ENCODE peak calls at places on chromosomes 12 and 14, in seven cellular contexts. One of them, this sample, is unnamed.

GRCh38 chr14:54251356-54251755 is 145.5 kb upstream of the CDKN3 start:
- DNase-seq in stimulated activated CD4-positive, alpha-beta T cell treated with anti-CD3 and anti-CD28 coated beads, TNF-alpha, amount 100 ng/mL, for 48 hours: no peak
- DNase-seq in naive thymus-derived CD4-positive, alpha-beta T cell: no peak
- DNase-seq in mucosa of gallbladder: no peak
- DNase-seq in HEK293T: no peak
- DNase-seq in IMR-90: no peak
- DNase-seq in HepG2: no peak
- DNase-seq in this sample: no peak

GRCh38 chr12:93784339-93785086 is 107.3 kb downstream of the CRADD start:
- DNase-seq in mucosa of gallbladder: peak
- DNase-seq in stimulated activated CD4-positive, alpha-beta T cell treated with anti-CD3 and anti-CD28 coated beads, TNF-alpha, amount 100 ng/mL, for 48 hours: no peak
- DNase-seq in naive thymus-derived CD4-positive, alpha-beta T cell: no peak
- DNase-seq in HepG2: peak
- DNase-seq in HEK293T: no peak
- DNase-seq in IMR-90: peak
- DNase-seq in this sample: no peak

GRCh38 chr14:92563359-92563758 is 49.8 kb downstream of the RIN3 start:
- DNase-seq in HepG2: no peak
- DNase-seq in mucosa of gallbladder: no peak
- DNase-seq in IMR-90: peak
- DNase-seq in naive thymus-derived CD4-positive, alpha-beta T cell: no peak
- DNase-seq in stimulated activated CD4-positive, alpha-beta T cell treated with anti-CD3 and anti-CD28 coated beads, TNF-alpha, amount 100 ng/mL, for 48 hours: no peak
- DNase-seq in HEK293T: no peak
- DNase-seq in this sample: no peak

GRCh38 chr12:48969160-48969771 is 2.3 kb downstream of the WNT10B start:
- DNase-seq in mucosa of gallbladder: no peak
- DNase-seq in HepG2: no peak
- DNase-seq in HEK293T: no peak
- DNase-seq in IMR-90: no peak
- DNase-seq in naive thymus-derived CD4-positive, alpha-beta T cell: no peak
- DNase-seq in stimulated activated CD4-positive, alpha-beta T cell treated with anti-CD3 and anti-CD28 coated beads, TNF-alpha, amount 100 ng/mL, for 48 hours: no peak
- DNase-seq in this sample: no peak

GRCh38 chr12:74449872-74450271 is 87.8 kb upstream of the ATXN7L3B start:
- DNase-seq in HepG2: no peak
- DNase-seq in HEK293T: no peak
- DNase-seq in stimulated activated CD4-positive, alpha-beta T cell treated with anti-CD3 and anti-CD28 coated beads, TNF-alpha, amount 100 ng/mL, for 48 hours: no peak
- DNase-seq in mucosa of gallbladder: no peak
- DNase-seq in IMR-90: peak
- DNase-seq in naive thymus-derived CD4-positive, alpha-beta T cell: no peak
- DNase-seq in this sample: no peak

GRCh38 chr12:74741113-74741512 is 203.5 kb downstream of the ATXN7L3B start:
- DNase-seq in IMR-90: no peak
- DNase-seq in HepG2: no peak
- DNase-seq in HEK293T: no peak
- DNase-seq in stimulated activated CD4-positive, alpha-beta T cell treated with anti-CD3 and anti-CD28 coated beads, TNF-alpha, amount 100 ng/mL, for 48 hours: no peak
- DNase-seq in naive thymus-derived CD4-positive, alpha-beta T cell: no peak
- DNase-seq in mucosa of gallbladder: no peak
- DNase-seq in this sample: no peak

GRCh38 chr12:114984641-114985041 is 300.7 kb upstream of the TBX3 start:
- DNase-seq in HEK293T: no peak
- DNase-seq in mucosa of gallbladder: no peak
- DNase-seq in stimulated activated CD4-positive, alpha-beta T cell treated with anti-CD3 and anti-CD28 coated beads, TNF-alpha, amount 100 ng/mL, for 48 hours: no peak
- DNase-seq in IMR-90: peak
- DNase-seq in HepG2: no peak
- DNase-seq in naive thymus-derived CD4-positive, alpha-beta T cell: no peak
- DNase-seq in this sample: no peak

GRCh38 chr12:63940295-63940997 is 95.9 kb downstream of the SRGAP1 start:
- DNase-seq in IMR-90: no peak
- DNase-seq in stimulated activated CD4-positive, alpha-beta T cell treated with anti-CD3 and anti-CD28 coated beads, TNF-alpha, amount 100 ng/mL, for 48 hours: no peak
- DNase-seq in mucosa of gallbladder: no peak
- DNase-seq in HEK293T: no peak
- DNase-seq in naive thymus-derived CD4-positive, alpha-beta T cell: no peak
- DNase-seq in HepG2: no peak
- DNase-seq in this sample: no peak

GRCh38 chr12:86914716-86915115 is 658.5 kb upstream of the MGAT4C start:
- DNase-seq in stimulated activated CD4-positive, alpha-beta T cell treated with anti-CD3 and anti-CD28 coated beads, TNF-alpha, amount 100 ng/mL, for 48 hours: no peak
- DNase-seq in HepG2: peak
- DNase-seq in IMR-90: peak
- DNase-seq in mucosa of gallbladder: no peak
- DNase-seq in HEK293T: peak
- DNase-seq in naive thymus-derived CD4-positive, alpha-beta T cell: no peak
- DNase-seq in this sample: no peak

GRCh38 chr12:104132351-104132956 is 5.6 kb downstream of the NFYB start:
- DNase-seq in HEK293T: no peak
- DNase-seq in naive thymus-derived CD4-positive, alpha-beta T cell: no peak
- DNase-seq in HepG2: no peak
- DNase-seq in stimulated activated CD4-positive, alpha-beta T cell treated with anti-CD3 and anti-CD28 coated beads, TNF-alpha, amount 100 ng/mL, for 48 hours: no peak
- DNase-seq in mucosa of gallbladder: no peak
- DNase-seq in IMR-90: no peak
- DNase-seq in this sample: no peak

GRCh38 chr12:80100566-80100965 is 1.2 kb downstream of the OTOGL start:
- DNase-seq in HEK293T: no peak
- DNase-seq in naive thymus-derived CD4-positive, alpha-beta T cell: no peak
- DNase-seq in mucosa of gallbladder: no peak
- DNase-seq in HepG2: no peak
- DNase-seq in stimulated activated CD4-positive, alpha-beta T cell treated with anti-CD3 and anti-CD28 coated beads, TNF-alpha, amount 100 ng/mL, for 48 hours: no peak
- DNase-seq in IMR-90: peak
- DNase-seq in this sample: no peak

GRCh38 chr12:75724913-75725312 is 213.5 kb upstream of the KRR1 start:
- DNase-seq in mucosa of gallbladder: peak
- DNase-seq in naive thymus-derived CD4-positive, alpha-beta T cell: no peak
- DNase-seq in HEK293T: no peak
- DNase-seq in IMR-90: peak
- DNase-seq in HepG2: peak
- DNase-seq in stimulated activated CD4-positive, alpha-beta T cell treated with anti-CD3 and anti-CD28 coated beads, TNF-alpha, amount 100 ng/mL, for 48 hours: no peak
- DNase-seq in this sample: no peak

GRCh38 chr14:91417134-91417982 is at the start of gene CCDC88C:
- DNase-seq in HepG2: peak
- DNase-seq in mucosa of gallbladder: peak
- DNase-seq in HEK293T: peak
- DNase-seq in naive thymus-derived CD4-positive, alpha-beta T cell: no peak
- DNase-seq in stimulated activated CD4-positive, alpha-beta T cell treated with anti-CD3 and anti-CD28 coated beads, TNF-alpha, amount 100 ng/mL, for 48 hours: peak
- DNase-seq in IMR-90: no peak
- DNase-seq in this sample: no peak

GRCh38 chr12:122021193-122021821 is 377 bp upstream of the BCL7A start:
- DNase-seq in stimulated activated CD4-positive, alpha-beta T cell treated with anti-CD3 and anti-CD28 coated beads, TNF-alpha, amount 100 ng/mL, for 48 hours: no peak
- DNase-seq in naive thymus-derived CD4-positive, alpha-beta T cell: no peak
- DNase-seq in HEK293T: peak
- DNase-seq in HepG2: no peak
- DNase-seq in IMR-90: no peak
- DNase-seq in mucosa of gallbladder: no peak
- DNase-seq in this sample: no peak

GRCh38 chr12:93484315-93484981 is 17.1 kb downstream of the MRPL42 start:
- DNase-seq in mucosa of gallbladder: no peak
- DNase-seq in HEK293T: no peak
- DNase-seq in IMR-90: peak
- DNase-seq in naive thymus-derived CD4-positive, alpha-beta T cell: no peak
- DNase-seq in stimulated activated CD4-positive, alpha-beta T cell treated with anti-CD3 and anti-CD28 coated beads, TNF-alpha, amount 100 ng/mL, for 48 hours: no peak
- DNase-seq in HepG2: no peak
- DNase-seq in this sample: no peak

GRCh38 chr12:109291531-109292341 is 17.3 kb downstream of the FOXN4 start:
- DNase-seq in stimulated activated CD4-positive, alpha-beta T cell treated with anti-CD3 and anti-CD28 coated beads, TNF-alpha, amount 100 ng/mL, for 48 hours: no peak
- DNase-seq in HepG2: no peak
- DNase-seq in HEK293T: no peak
- DNase-seq in mucosa of gallbladder: peak
- DNase-seq in IMR-90: no peak
- DNase-seq in naive thymus-derived CD4-positive, alpha-beta T cell: no peak
- DNase-seq in this sample: no peak

GRCh38 chr14:58106446-58106845 is 45.6 kb downstream of the ARMH4 start:
- DNase-seq in IMR-90: no peak
- DNase-seq in stimulated activated CD4-positive, alpha-beta T cell treated with anti-CD3 and anti-CD28 coated beads, TNF-alpha, amount 100 ng/mL, for 48 hours: no peak
- DNase-seq in HEK293T: no peak
- DNase-seq in HepG2: no peak
- DNase-seq in naive thymus-derived CD4-positive, alpha-beta T cell: no peak
- DNase-seq in mucosa of gallbladder: no peak
- DNase-seq in this sample: no peak

GRCh38 chr12:54016478-54016964 is 7.7 kb downstream of the HOXC8 start:
- DNase-seq in IMR-90: peak
- DNase-seq in stimulated activated CD4-positive, alpha-beta T cell treated with anti-CD3 and anti-CD28 coated beads, TNF-alpha, amount 100 ng/mL, for 48 hours: no peak
- DNase-seq in HepG2: no peak
- DNase-seq in HEK293T: peak
- DNase-seq in mucosa of gallbladder: no peak
- DNase-seq in naive thymus-derived CD4-positive, alpha-beta T cell: no peak
- DNase-seq in this sample: no peak

GRCh38 chr12:92961949-92962348 is 32.9 kb upstream of the EEA1 start:
- DNase-seq in IMR-90: peak
- DNase-seq in stimulated activated CD4-positive, alpha-beta T cell treated with anti-CD3 and anti-CD28 coated beads, TNF-alpha, amount 100 ng/mL, for 48 hours: no peak
- DNase-seq in HEK293T: no peak
- DNase-seq in mucosa of gallbladder: no peak
- DNase-seq in HepG2: no peak
- DNase-seq in naive thymus-derived CD4-positive, alpha-beta T cell: no peak
- DNase-seq in this sample: no peak

GRCh38 chr14:30861200-30861599 is 13.2 kb upstream of the COCH start:
- DNase-seq in naive thymus-derived CD4-positive, alpha-beta T cell: no peak
- DNase-seq in HEK293T: no peak
- DNase-seq in stimulated activated CD4-positive, alpha-beta T cell treated with anti-CD3 and anti-CD28 coated beads, TNF-alpha, amount 100 ng/mL, for 48 hours: no peak
- DNase-seq in mucosa of gallbladder: no peak
- DNase-seq in IMR-90: no peak
- DNase-seq in HepG2: no peak
- DNase-seq in this sample: no peak

GRCh38 chr14:103221781-103222358 is 98.6 kb downstream of the TNFAIP2 start:
- DNase-seq in IMR-90: no peak
- DNase-seq in HEK293T: no peak
- DNase-seq in mucosa of gallbladder: no peak
- DNase-seq in naive thymus-derived CD4-positive, alpha-beta T cell: no peak
- DNase-seq in stimulated activated CD4-positive, alpha-beta T cell treated with anti-CD3 and anti-CD28 coated beads, TNF-alpha, amount 100 ng/mL, for 48 hours: no peak
- DNase-seq in HepG2: no peak
- DNase-seq in this sample: no peak

GRCh38 chr12:77751939-77752338 is 78.8 kb upstream of the NAV3 start:
- DNase-seq in IMR-90: no peak
- DNase-seq in mucosa of gallbladder: no peak
- DNase-seq in naive thymus-derived CD4-positive, alpha-beta T cell: no peak
- DNase-seq in stimulated activated CD4-positive, alpha-beta T cell treated with anti-CD3 and anti-CD28 coated beads, TNF-alpha, amount 100 ng/mL, for 48 hours: no peak
- DNase-seq in HepG2: no peak
- DNase-seq in HEK293T: no peak
- DNase-seq in this sample: no peak

GRCh38 chr12:95204141-95204866 is 13.0 kb downstream of the FGD6 start:
- DNase-seq in IMR-90: peak
- DNase-seq in stimulated activated CD4-positive, alpha-beta T cell treated with anti-CD3 and anti-CD28 coated beads, TNF-alpha, amount 100 ng/mL, for 48 hours: no peak
- DNase-seq in HepG2: no peak
- DNase-seq in HEK293T: no peak
- DNase-seq in naive thymus-derived CD4-positive, alpha-beta T cell: no peak
- DNase-seq in mucosa of gallbladder: peak
- DNase-seq in this sample: no peak

GRCh38 chr12:105860556-105861207 is 278.1 kb downstream of the NUAK1 start:
- DNase-seq in IMR-90: no peak
- DNase-seq in stimulated activated CD4-positive, alpha-beta T cell treated with anti-CD3 and anti-CD28 coated beads, TNF-alpha, amount 100 ng/mL, for 48 hours: no peak
- DNase-seq in naive thymus-derived CD4-positive, alpha-beta T cell: no peak
- DNase-seq in mucosa of gallbladder: no peak
- DNase-seq in HEK293T: no peak
- DNase-seq in HepG2: peak
- DNase-seq in this sample: no peak

GRCh38 chr14:75200451-75200850 is 24.0 kb upstream of the TMED10 start:
- DNase-seq in mucosa of gallbladder: peak
- DNase-seq in IMR-90: no peak
- DNase-seq in HepG2: no peak
- DNase-seq in naive thymus-derived CD4-positive, alpha-beta T cell: no peak
- DNase-seq in stimulated activated CD4-positive, alpha-beta T cell treated with anti-CD3 and anti-CD28 coated beads, TNF-alpha, amount 100 ng/mL, for 48 hours: no peak
- DNase-seq in HEK293T: no peak
- DNase-seq in this sample: no peak

GRCh38 chr12:58681730-58682129 is 238.6 kb downstream of the LRIG3 start:
- DNase-seq in IMR-90: no peak
- DNase-seq in stimulated activated CD4-positive, alpha-beta T cell treated with anti-CD3 and anti-CD28 coated beads, TNF-alpha, amount 100 ng/mL, for 48 hours: no peak
- DNase-seq in HEK293T: no peak
- DNase-seq in mucosa of gallbladder: no peak
- DNase-seq in naive thymus-derived CD4-positive, alpha-beta T cell: no peak
- DNase-seq in HepG2: no peak
- DNase-seq in this sample: no peak